ENCODE peak calls at places on chromosomes 2 and 18, in nine cellular contexts. J is PC-9, G is astrocyte of the spinal cord, C is mesendoderm, H is colonic mucosa, S is SJSA1, A is astrocyte, V is astrocyte of the cerebellum, P is hepatocyte. I is an unnamed sample.

GRCh38 chr18:8988262-8988871 is 114.1 kb upstream of the NDUFV2 start:
- DNase-seq in J (peak; percentile 43), G (peak; percentile 62), C (peak; percentile 78), H (peak; percentile 44), S (peak; percentile 65), A (no peak), V (peak; percentile 52), P (peak; percentile 80), I (peak; percentile 82)

GRCh38 chr2:121236101-121236640 is 48.8 kb downstream of the TFCP2L1 start:
- DNase-seq in J (no peak), G (no peak), C (no peak), H (no peak), S (no peak), A (no peak), V (no peak), P (no peak), I (no peak)

GRCh38 chr2:18178736-18179349 is 300.4 kb downstream of the KCNS3 start:
- DNase-seq in J (no peak), G (peak; percentile 65), C (peak; percentile 74), H (peak; percentile 33), S (no peak), A (peak; percentile 43), V (peak; percentile 40), P (peak; percentile 67), I (peak; percentile 65)

GRCh38 chr2:46297546-46298271 is 502 bp downstream of the EPAS1 start:
- DNase-seq in J (peak; percentile 77), G (no peak), C (peak; percentile 62), H (peak; percentile 93), S (no peak), A (no peak), V (no peak), P (peak; percentile 90), I (peak; percentile 53)

GRCh38 chr18:57915848-57916596 is 112.9 kb upstream of the ATP8B1 start:
- DNase-seq in J (no peak), G (no peak), C (peak; percentile 18), H (peak; percentile 32), S (no peak), A (no peak), V (no peak), P (no peak), I (no peak)

GRCh38 chr2:220353897-220354296 is 726.5 kb downstream of the SLC4A3 start:
- DNase-seq in J (no peak), G (no peak), C (peak; percentile 30), H (no peak), S (no peak), A (no peak), V (no peak), P (no peak), I (peak; percentile 53)

GRCh38 chr2:211598238-211598637 is 940.4 kb downstream of the ERBB4 start:
- DNase-seq in J (no peak), G (no peak), C (no peak), H (no peak), S (no peak), A (peak; percentile 3), V (no peak), P (no peak), I (no peak)

GRCh38 chr2:19879115-19879514 is 22.7 kb downstream of the TTC32 start:
- DNase-seq in J (no peak), G (no peak), C (no peak), H (no peak), S (peak; percentile 39), A (no peak), V (no peak), P (no peak), I (peak; percentile 57)

GRCh38 chr2:241760301-241760771 is 16.3 kb upstream of the GAL3ST2 start:
- DNase-seq in J (no peak), G (no peak), C (no peak), H (no peak), S (no peak), A (no peak), V (no peak), P (no peak), I (no peak)

GRCh38 chr2:167732251-167732788 is 515.1 kb downstream of the STK39 start:
- DNase-seq in J (no peak), G (no peak), C (peak; percentile 61), H (no peak), S (no peak), A (no peak), V (no peak), P (no peak), I (no peak)

GRCh38 chr2:162242586-162243304 is 500 bp downstream of the FAP start:
- DNase-seq in J (no peak), G (peak; percentile 69), C (no peak), H (no peak), S (no peak), A (peak; percentile 76), V (no peak), P (peak; percentile 8), I (peak; percentile 73)

GRCh38 chr2:162241571-162241970 is 1.7 kb downstream of the FAP start:
- DNase-seq in J (no peak), G (no peak), C (no peak), H (no peak), S (no peak), A (no peak), V (no peak), P (no peak), I (no peak)

GRCh38 chr2:162245051-162245450 is 1.8 kb upstream of the FAP start:
- DNase-seq in J (no peak), G (peak; percentile 49), C (no peak), H (no peak), S (no peak), A (peak; percentile 63), V (no peak), P (no peak), I (peak; percentile 55)

GRCh38 chr2:162244559-162245031 is 1.4 kb upstream of the FAP start:
- DNase-seq in J (peak; percentile 87), G (peak; percentile 92), C (no peak), H (no peak), S (peak; percentile 73), A (peak; percentile 98), V (no peak), P (peak; percentile 64), I (peak; percentile 96)

DNA sequence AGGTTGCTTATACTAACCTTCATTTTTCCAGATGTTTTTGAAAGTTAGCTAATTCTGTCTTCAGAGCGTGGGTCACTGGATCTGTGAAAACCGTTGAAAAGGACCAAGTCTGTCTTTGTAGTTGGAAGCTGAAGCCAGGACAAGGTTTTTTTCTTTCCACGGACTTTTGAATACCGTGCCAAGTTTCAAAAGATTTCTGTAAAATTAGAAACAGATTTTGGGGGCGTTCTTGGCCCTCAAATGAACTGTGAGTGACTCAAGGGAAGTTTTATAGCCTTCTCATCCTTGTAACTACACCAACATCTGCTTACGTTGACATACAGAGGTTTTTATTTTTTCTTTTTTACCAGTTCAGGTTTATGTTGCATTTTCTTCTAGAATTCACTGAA is at the start of gene FAP:
- DNase-seq in J (no peak), G (peak; percentile 94), C (no peak), H (no peak), S (peak; percentile 41), A (peak; percentile 92), V (peak; percentile 81), P (peak; percentile 58), I (peak; percentile 95)
- H3K4me3 ChIP-seq in J (no peak within 1 kb of the TSS), G (peak within 1 kb of the TSS; percentile 55), C (no peak within 1 kb of the TSS), H (no peak within 1 kb of the TSS), S (peak within 1 kb of the TSS; percentile 33), A (peak within 1 kb of the TSS; percentile 96), V (peak within 1 kb of the TSS; percentile 58), P (peak within 1 kb of the TSS; percentile 21), I (peak within 1 kb of the TSS; percentile 88)

DNA sequence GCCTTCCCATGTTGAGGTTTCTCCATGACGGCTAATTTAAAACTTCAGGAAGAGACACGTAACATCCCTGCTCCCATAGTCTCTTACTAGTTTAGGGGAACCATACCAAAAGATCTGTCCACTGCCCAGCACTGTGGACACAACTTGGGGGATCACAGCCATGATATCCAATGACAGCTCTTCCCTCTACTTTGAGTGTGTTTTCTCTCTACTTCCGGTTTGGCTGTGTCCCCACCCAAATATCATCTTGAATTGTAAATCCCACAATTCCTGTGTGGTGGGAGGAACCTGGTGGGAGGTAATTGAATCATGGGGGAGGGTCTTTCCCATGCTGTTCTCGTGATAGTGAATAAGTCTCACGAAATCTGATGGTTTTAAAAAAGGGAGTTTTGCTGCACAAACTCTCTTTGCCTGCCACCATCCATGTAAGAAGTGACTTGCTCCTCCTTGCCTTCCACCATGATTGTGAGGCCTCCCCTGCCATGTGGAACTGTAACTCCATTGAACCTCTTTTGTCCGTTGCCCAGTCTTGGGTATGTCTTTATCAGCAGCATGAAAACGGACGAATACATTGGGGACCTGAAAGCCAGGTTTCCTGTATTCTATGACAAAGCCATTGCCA is 1.6 kb upstream of the MGAT4A start:
- DNase-seq in J (no peak), G (no peak), C (no peak), H (no peak), S (no peak), A (no peak), V (no peak), P (no peak), I (no peak)
- H3K4me3 ChIP-seq in J (no peak overlapping the region), G (no peak overlapping the region), C (no peak overlapping the region), H (no peak overlapping the region), S (no peak overlapping the region), A (no peak overlapping the region), V (no peak overlapping the region), P (no peak overlapping the region), I (no peak overlapping the region)

DNA sequence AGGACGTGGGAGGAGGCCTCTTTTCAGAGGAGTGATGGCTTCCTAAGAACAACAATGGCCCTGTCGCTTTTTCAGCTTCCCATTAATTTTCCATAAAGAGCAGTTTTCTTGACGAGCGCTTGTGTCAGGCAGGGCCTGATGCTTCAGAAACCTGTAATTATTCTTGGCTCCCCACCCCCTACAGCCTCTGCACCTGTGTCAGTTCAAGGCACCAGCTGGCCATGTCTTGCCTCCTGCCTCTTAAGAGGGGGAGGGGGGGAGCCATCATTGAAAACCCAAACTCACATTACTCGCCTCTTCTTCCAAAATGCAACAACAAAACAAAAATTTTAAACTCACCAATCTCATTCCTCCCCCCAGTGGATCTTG is 32.3 kb downstream of the KLF7 start:
- DNase-seq in J (no peak), G (no peak), C (no peak), H (no peak), S (no peak), A (no peak), V (no peak), P (no peak), I (peak; percentile 34)
- H3K4me3 ChIP-seq in J (no peak overlapping the region), G (no peak overlapping the region), C (no peak overlapping the region), H (no peak overlapping the region), S (no peak overlapping the region), A (peak overlapping the region; percentile 8), V (no peak overlapping the region), P (no peak overlapping the region), I (peak overlapping the region; percentile 23)

GRCh38 chr2:96503637-96504243 is 1.4 kb downstream of the NEURL3 start:
- DNase-seq in J (no peak), G (no peak), C (no peak), H (no peak), S (no peak), A (no peak), V (no peak), P (no peak), I (no peak)

GRCh38 chr2:96500385-96501066 is 4.6 kb downstream of the NEURL3 start:
- DNase-seq in J (no peak), G (no peak), C (no peak), H (no peak), S (no peak), A (no peak), V (no peak), P (peak; percentile 4), I (peak; percentile 25)

GRCh38 chr2:96502891-96503636 is 2.1 kb downstream of the NEURL3 start:
- DNase-seq in J (peak; percentile 56), G (no peak), C (no peak), H (peak; percentile 50), S (no peak), A (no peak), V (no peak), P (no peak), I (no peak)

GRCh38 chr2:96501471-96501874 is 3.7 kb downstream of the NEURL3 start:
- DNase-seq in J (no peak), G (no peak), C (no peak), H (no peak), S (no peak), A (no peak), V (no peak), P (peak; percentile 8), I (no peak)

GRCh38 chr2:96501886-96502810 is 3.0 kb downstream of the NEURL3 start:
- DNase-seq in J (no peak), G (no peak), C (no peak), H (peak; percentile 79), S (no peak), A (no peak), V (no peak), P (peak; percentile 42), I (no peak)
- H3K4me3 ChIP-seq in J (no peak overlapping the region), G (no peak overlapping the region), C (no peak overlapping the region), H (no peak overlapping the region), S (no peak overlapping the region), A (no peak overlapping the region), V (no peak overlapping the region), P (no peak overlapping the region), I (no peak overlapping the region)

I was measured in GM23248.